ENCODE peak calls at places on chromosomes 2 and 18, in four cellular contexts. S is MM.1S, R is PC-9, V is GM23338. B is an unnamed sample.

GRCh38 chr2:94982661-94983060 is 42.8 kb upstream of the MAL start:
- DNase-seq in R (peak), V (no peak), S (no peak), B (no peak)

GRCh38 chr2:63249146-63249545 is 198.5 kb downstream of the OTX1 start:
- DNase-seq in S (no peak), V (no peak), R (no peak), B (no peak)

GRCh38 chr2:11129598-11130449 is 25.4 kb upstream of the SLC66A3 start:
- DNase-seq in S (peak), R (peak), V (peak), B (no peak)

GRCh38 chr2:182716665-182716990 is 571 bp downstream of the DNAJC10 start:
- DNase-seq in R (peak), S (peak), V (no peak), B (no peak)

GRCh38 chr2:238570926-238571325 is 144.2 kb downstream of the ASB1 start:
- DNase-seq in V (no peak), S (no peak), R (no peak), B (no peak)

GRCh38 chr2:200172521-200172920 is 134.0 kb upstream of the SPATS2L start:
- DNase-seq in S (no peak), V (no peak), R (no peak), B (no peak)

GRCh38 chr2:109378682-109379081 is 235.1 kb downstream of the SEPTIN10 start:
- DNase-seq in V (no peak), S (no peak), R (no peak), B (no peak)

GRCh38 chr2:105042189-105042588 is 4.3 kb downstream of the MRPS9 start:
- DNase-seq in R (no peak), S (peak), V (peak), B (no peak)

GRCh38 chr2:149040451-149040850 is 2.0 kb downstream of the LYPD6B start:
- DNase-seq in V (peak), S (peak), R (no peak), B (no peak)

GRCh38 chr2:40105593-40105992 is 326.5 kb upstream of the THUMPD2 start:
- DNase-seq in S (no peak), R (no peak), V (no peak), B (no peak)

GRCh38 chr2:131062066-131062465 is 31.2 kb downstream of the FAM168B start:
- DNase-seq in V (no peak), S (no peak), R (no peak), B (no peak)

GRCh38 chr2:28471214-28471613 is 24.6 kb upstream of the PLB1 start:
- DNase-seq in V (no peak), R (no peak), S (no peak), B (no peak)

GRCh38 chr2:104944495-104944894 is 90.6 kb downstream of the POU3F3 start:
- DNase-seq in R (peak), V (peak), S (no peak), B (no peak)

GRCh38 chr18:58359226-58360019 is 269.5 kb downstream of the ALPK2 start:
- DNase-seq in S (no peak), R (no peak), V (no peak), B (no peak)

GRCh38 chr18:70490008-70490933 is 201.4 kb downstream of the SOCS6 start:
- DNase-seq in S (peak), R (peak), V (peak), B (no peak)

GRCh38 chr2:171811229-171811628 is 82.8 kb downstream of the SLC25A12 start:
- DNase-seq in R (no peak), V (peak), S (peak), B (no peak)

GRCh38 chr18:56532176-56532840 is 106.1 kb downstream of the TXNL1 start:
- DNase-seq in R (no peak), S (no peak), V (no peak), B (peak)

GRCh38 chr2:43824951-43825493 is 13.6 kb downstream of the ABCG5 start:
- DNase-seq in R (no peak), S (no peak), V (no peak), B (no peak)

GRCh38 chr2:111160758-111161157 is 40.0 kb downstream of the BCL2L11 start:
- DNase-seq in S (no peak), V (no peak), R (no peak), B (peak)

GRCh38 chr2:112482309-112483046 is 522 bp downstream of the TTL start:
- DNase-seq in S (peak), V (peak), R (peak), B (no peak)

GRCh38 chr18:25058520-25058919 is 293.4 kb downstream of the ZNF521 start:
- DNase-seq in S (no peak), V (peak), R (no peak), B (no peak)

GRCh38 chr2:43084699-43085091 is 141.7 kb downstream of the ZFP36L2 start:
- DNase-seq in R (no peak), V (no peak), S (no peak), B (no peak)

GRCh38 chr2:190947139-190947538 is 66.5 kb downstream of the GLS start:
- DNase-seq in S (no peak), V (no peak), R (peak), B (no peak)

GRCh38 chr2:219997341-219997851 is 370.0 kb downstream of the SLC4A3 start:
- DNase-seq in R (peak), S (no peak), V (peak), B (no peak)

GRCh38 chr18:11994708-11995444 is 13.6 kb downstream of the IMPA2 start:
- DNase-seq in S (no peak), V (peak), R (no peak), B (no peak)

GRCh38 chr18:11994346-11994707 is 13.0 kb downstream of the IMPA2 start:
- DNase-seq in R (peak), V (no peak), S (no peak), B (no peak)

GRCh38 chr18:11992096-11992785 is 10.9 kb downstream of the IMPA2 start:
- DNase-seq in S (no peak), R (no peak), V (no peak), B (no peak)

GRCh38 chr18:11991021-11991770 is 9.9 kb downstream of the IMPA2 start:
- DNase-seq in S (no peak), R (no peak), V (no peak), B (no peak)

DNA sequence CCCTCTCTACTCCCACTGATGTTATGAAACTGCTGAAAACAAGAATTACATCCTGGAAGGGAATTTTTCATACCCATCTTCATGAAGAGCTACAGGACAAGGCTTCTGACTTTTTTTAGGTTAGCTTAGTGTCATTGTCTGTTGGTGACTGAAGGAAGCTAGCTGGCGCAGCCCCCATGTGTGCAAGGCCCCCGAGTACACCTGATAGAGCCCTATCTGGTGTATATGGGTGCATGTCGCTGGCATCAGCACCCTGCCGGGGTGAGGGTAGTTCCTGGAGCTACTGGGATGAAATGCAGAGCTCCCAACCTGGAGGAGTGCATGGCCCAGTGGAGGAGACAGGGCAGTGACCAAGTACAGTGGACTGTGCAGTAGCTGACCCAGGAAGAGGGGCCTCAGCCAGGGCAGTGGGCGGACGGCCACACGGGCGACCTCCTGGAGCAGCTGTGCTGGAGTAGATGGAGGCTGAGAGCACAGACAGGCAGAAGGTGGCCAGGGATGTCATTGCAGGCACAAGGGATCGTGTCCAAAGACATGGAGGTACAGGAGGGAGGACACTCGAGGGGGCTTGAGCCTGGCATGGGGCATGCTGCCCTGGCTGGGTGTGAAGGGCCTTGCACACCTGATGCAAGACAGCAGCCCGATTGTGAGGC is 12.1 kb downstream of the IMPA2 start:
- DNase-seq in S (no peak), V (no peak), R (no peak), B (no peak)
- H3K27ac ChIP-seq in S (no peak), V (no peak), R (no peak), B (no peak)

GRCh38 chr2:235600926-235601325 is 107.1 kb downstream of the AGAP1 start:
- DNase-seq in S (no peak), R (no peak), V (no peak), B (no peak)

GRCh38 chr2:235600406-235600805 is 106.6 kb downstream of the AGAP1 start:
- DNase-seq in V (no peak), R (no peak), S (no peak), B (no peak)

GRCh38 chr2:235598842-235599531 is 105.1 kb downstream of the AGAP1 start:
- DNase-seq in V (no peak), S (no peak), R (no peak), B (no peak)

GRCh38 chr2:235598026-235598425 is 104.2 kb downstream of the AGAP1 start:
- DNase-seq in V (no peak), S (no peak), R (no peak), B (no peak)

GRCh38 chr2:235599596-235600338 is 105.9 kb downstream of the AGAP1 start:
- DNase-seq in S (no peak), V (no peak), R (no peak), B (no peak)
- H3K27ac ChIP-seq in S (no peak), V (no peak), R (no peak), B (no peak)

DNA sequence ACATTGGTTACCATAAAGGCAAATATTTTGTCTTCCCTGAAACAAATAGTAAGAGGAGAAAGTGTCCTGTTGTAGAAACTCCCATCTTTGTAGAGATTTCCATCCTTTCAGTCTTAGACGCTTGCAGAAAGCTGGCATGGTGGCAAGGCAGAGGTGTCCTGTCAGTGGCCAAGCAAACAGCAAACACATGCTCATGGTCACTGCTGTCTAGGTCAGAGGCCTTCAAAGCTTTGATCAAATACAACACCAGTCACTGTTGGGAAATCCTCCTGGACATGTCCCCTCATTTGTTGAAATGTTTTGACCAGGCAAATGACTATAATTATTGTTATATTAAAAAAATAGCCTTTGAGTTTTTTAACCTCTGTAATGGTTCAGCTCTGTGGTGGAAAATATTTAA is 55.1 kb downstream of the LTBP1 start:
- DNase-seq in V (no peak), S (no peak), R (no peak), B (no peak)
- H3K27ac ChIP-seq in V (no peak), S (no peak), R (no peak), B (no peak)

DNA sequence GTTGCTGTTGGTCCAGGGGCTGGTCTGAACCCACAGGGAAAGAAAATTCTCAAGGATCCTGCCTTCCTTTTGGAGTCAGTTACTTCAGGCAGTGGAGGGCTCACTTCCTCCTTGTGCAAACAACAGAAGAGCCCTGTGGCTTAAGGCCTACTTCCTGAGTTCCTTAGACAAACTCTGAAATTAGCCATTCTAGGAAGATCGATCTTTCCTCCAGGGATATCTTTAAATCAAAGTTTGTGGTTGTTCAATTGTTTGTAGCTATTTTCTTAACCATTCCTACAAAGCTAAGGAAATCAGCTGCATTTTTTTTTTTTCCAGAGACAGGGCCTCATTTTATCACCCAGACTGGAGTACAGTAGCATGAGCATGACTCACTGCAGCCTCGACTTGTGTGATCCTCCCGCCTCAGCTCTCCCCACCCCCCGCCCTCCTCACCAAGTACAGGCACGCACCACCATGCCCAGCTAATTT is 156.0 kb downstream of the TANC1 start:
- DNase-seq in V (peak), R (peak), S (no peak), B (peak)
- H3K27ac ChIP-seq in V (peak), R (peak), S (no peak), B (peak)

B was measured in epithelial cell of prostate.